ENCODE peak calls at places on chromosomes 1 and 21, in nine cellular contexts. V is ovary, N is HL-60, E is suprapubic skin, M is heart left ventricle, D is cardiac muscle cell, A is lung, Y is K562, X is upper lobe of right lung. B is an unnamed sample.

GRCh38 chr1:218996362-218996761 is 177.3 kb upstream of the LYPLAL1 start:
- DNase-seq in V (no peak), N (no peak), E (no peak), M (no peak), D (no peak), A (no peak), Y (no peak), X (no peak), B (no peak)

GRCh38 chr1:14835725-14836124 is 237.2 kb downstream of the KAZN start:
- DNase-seq in V (no peak), N (no peak), E (no peak), M (no peak), D (peak; percentile 14), A (no peak), Y (no peak), X (no peak), B (no peak)

GRCh38 chr1:50251592-50252165 is 143.0 kb downstream of the ELAVL4 start:
- DNase-seq in V (no peak), N (no peak), E (no peak), M (no peak), D (no peak), A (no peak), Y (no peak), X (no peak), B (peak; percentile 40)

GRCh38 chr1:50109647-50110075 is 941 bp downstream of the ELAVL4 start:
- DNase-seq in V (no peak), N (no peak), E (no peak), M (no peak), D (peak; percentile 1), A (no peak), Y (no peak), X (no peak), B (peak; percentile 20)

GRCh38 chr1:37514350-37515184 is at the start of gene MEAF6:
- DNase-seq in V (peak; percentile 81), N (peak; percentile 65), E (peak; percentile 91), M (peak; percentile 93), D (peak; percentile 87), A (peak; percentile 79), Y (peak; percentile 96), X (peak; percentile 93), B (peak; percentile 82)

GRCh38 chr1:4395676-4396075 is 258.7 kb upstream of the AJAP1 start:
- DNase-seq in V (no peak), N (no peak), E (no peak), M (no peak), D (no peak), A (no peak), Y (no peak), X (no peak), B (no peak)

GRCh38 chr1:115495603-115496002 is 146.2 kb upstream of the VANGL1 start:
- DNase-seq in V (no peak), N (no peak), E (no peak), M (no peak), D (no peak), A (no peak), Y (no peak), X (no peak), B (no peak)

GRCh38 chr1:156845055-156845952 is 13.6 kb downstream of the INSRR start:
- DNase-seq in V (no peak), N (no peak), E (no peak), M (no peak), D (peak; percentile 21), A (no peak), Y (peak; percentile 66), X (no peak), B (no peak)

GRCh38 chr1:13775916-13776315 is 75.9 kb downstream of the PRDM2 start:
- DNase-seq in V (no peak), N (no peak), E (no peak), M (no peak), D (no peak), A (no peak), Y (no peak), X (no peak), B (no peak)

GRCh38 chr1:80457409-80457808 is 1343.3 kb upstream of the ADGRL2 start:
- DNase-seq in V (no peak), N (no peak), E (no peak), M (no peak), D (no peak), A (no peak), Y (no peak), X (no peak), B (no peak)

GRCh38 chr1:94729287-94729686 is 90.9 kb upstream of the SLC44A3 start:
- DNase-seq in V (no peak), N (no peak), E (no peak), M (no peak), D (peak; percentile 89), A (no peak), Y (no peak), X (no peak), B (no peak)

DNA sequence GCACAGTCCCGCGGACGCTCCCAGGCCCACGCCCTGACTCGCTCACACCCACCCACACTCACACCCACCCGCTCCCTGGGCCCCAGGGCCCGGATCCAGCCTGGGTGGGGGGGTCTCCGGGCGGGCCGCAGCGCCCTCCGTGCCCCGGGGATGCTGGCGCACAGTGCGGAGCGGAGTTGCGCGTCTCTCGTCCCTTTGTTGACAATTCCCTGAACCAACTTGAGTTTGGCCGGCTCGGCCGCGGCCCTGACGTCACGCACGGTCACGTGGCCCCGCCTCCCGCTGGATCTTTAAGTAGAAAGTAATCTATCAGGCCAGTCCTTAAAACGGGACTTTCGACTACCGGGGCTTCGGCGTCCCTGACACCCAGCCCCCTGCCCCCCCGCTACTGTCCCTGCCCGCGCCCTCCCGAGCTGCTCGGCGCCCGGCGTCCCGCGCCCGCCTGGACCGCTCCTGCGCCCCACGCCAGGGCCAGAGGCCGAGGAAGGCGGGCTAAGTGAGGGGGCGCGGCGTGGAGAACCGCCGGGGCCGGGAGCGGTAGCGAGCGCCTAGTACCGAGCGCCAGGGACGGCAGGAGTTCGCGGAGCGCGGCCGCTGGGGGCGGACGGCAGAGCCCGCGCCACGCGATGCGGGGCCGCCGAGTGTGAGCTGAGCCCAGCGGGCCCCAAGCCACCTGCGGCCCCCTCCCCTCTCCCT is at the start of gene FOXD3:
- DNase-seq in V (peak; percentile 52), N (peak; percentile 28), E (no peak), M (no peak), D (peak; percentile 46), A (no peak), Y (peak; percentile 69), X (peak; percentile 79), B (peak; percentile 42)
- H3K27me3 ChIP-seq in V (peaks cover 13% of the 10 kb centered on the region), N (peaks cover 83% of the 10 kb centered on the region), E (peaks cover 100% of the 10 kb centered on the region), M (peaks cover 98% of the 10 kb centered on the region), D (peaks cover 100% of the 10 kb centered on the region), A (no peaks in the 10 kb centered on the region), Y (peaks cover 11% of the 10 kb centered on the region), X (peaks cover 99% of the 10 kb centered on the region), B (peaks cover 100% of the 10 kb centered on the region)

DNA sequence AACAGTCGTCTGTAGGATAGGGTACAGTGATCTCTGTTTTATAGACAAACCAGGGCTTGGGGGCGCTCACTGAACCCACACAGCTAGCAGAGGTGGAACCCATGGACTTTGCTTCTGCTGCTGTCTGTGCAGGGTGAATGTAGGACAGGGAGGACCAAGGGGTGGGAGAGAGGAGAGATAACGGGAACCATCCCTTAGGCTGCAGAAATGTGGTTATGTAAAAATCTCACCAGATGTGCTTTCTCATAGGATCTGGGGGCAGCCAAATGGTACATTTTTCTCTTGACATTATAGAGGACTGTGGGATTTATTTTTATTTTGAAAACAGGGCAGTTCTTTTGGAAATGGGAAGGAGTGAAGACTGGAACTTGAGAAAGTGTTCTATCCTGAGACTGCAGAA is 8.7 kb downstream of the NFASC start:
- DNase-seq in V (no peak), N (no peak), E (no peak), M (no peak), D (peak; percentile 50), A (no peak), Y (no peak), X (no peak), B (no peak)
- TF ChIP-seq CTCF in V (no peak), N (no peak), E (no peak), M (no peak), D (no peak), A (no peak), Y (no peak), X (no peak), B (no peak)

GRCh38 chr1:203112451-203112850 is 15.1 kb upstream of the ADORA1 start:
- DNase-seq in V (no peak), N (no peak), E (no peak), M (no peak), D (no peak), A (no peak), Y (no peak), X (no peak), B (no peak)
- H3K27me3 ChIP-seq in V (no peaks in the 10 kb centered on the region), N (peaks cover 2% of the 10 kb centered on the region), E (peaks cover 12% of the 10 kb centered on the region), M (peaks cover 14% of the 10 kb centered on the region), D (peaks cover 59% of the 10 kb centered on the region), A (no peaks in the 10 kb centered on the region), Y (peaks cover 14% of the 10 kb centered on the region), X (peaks cover 14% of the 10 kb centered on the region), B (peaks cover 29% of the 10 kb centered on the region)

GRCh38 chr21:26846036-26846931 is 1.1 kb upstream of the ADAMTS1 start:
- DNase-seq in V (peak; percentile 92), N (no peak), E (peak; percentile 93), M (peak; percentile 92), D (peak; percentile 93), A (peak; percentile 71), Y (no peak), X (peak; percentile 86), B (peak; percentile 76)

GRCh38 chr21:26843912-26844257 is 1.3 kb downstream of the ADAMTS1 start:
- DNase-seq in V (no peak), N (no peak), E (no peak), M (no peak), D (peak; percentile 66), A (no peak), Y (no peak), X (no peak), B (no peak)

GRCh38 chr21:26844258-26845065 is 747 bp downstream of the ADAMTS1 start:
- DNase-seq in V (peak; percentile 68), N (no peak), E (no peak), M (peak; percentile 86), D (peak; percentile 61), A (no peak), Y (no peak), X (peak; percentile 74), B (peak; percentile 70)

GRCh38 chr21:26845750-26846035 is 484 bp upstream of the ADAMTS1 start:
- DNase-seq in V (no peak), N (no peak), E (no peak), M (peak; percentile 60), D (no peak), A (no peak), Y (no peak), X (no peak), B (no peak)

GRCh38 chr21:26845066-26845749 is at the start of gene ADAMTS1:
- DNase-seq in V (peak; percentile 99), N (no peak), E (peak; percentile 96), M (peak; percentile 96), D (peak; percentile 96), A (peak; percentile 86), Y (no peak), X (peak; percentile 88), B (peak; percentile 97)
- TF ChIP-seq CTCF in V (no peak), N (no peak), E (no peak), M (no peak), D (peak; percentile 2), A (no peak), Y (no peak), X (peak; percentile 23), B (peak; percentile 36)